ENCODE peak calls at places on chromosomes 5 and 9, in seven cellular contexts. One of them, this sample, is unnamed.

GRCh38 chr5:176152191-176152932 is 85.9 kb upstream of the SIMC1 start:
- DNase-seq in H1: no peak
- DNase-seq in HepG2: no peak
- DNase-seq in IMR-90: peak; percentile 48
- DNase-seq in Peyer's patch: no peak
- DNase-seq in heart left ventricle: no peak
- DNase-seq in breast epithelium: no peak
- DNase-seq in this sample: no peak

GRCh38 chr5:158463971-158464370 is 605.0 kb upstream of the CLINT1 start:
- DNase-seq in breast epithelium: peak; percentile 24
- DNase-seq in Peyer's patch: peak; percentile 49
- DNase-seq in heart left ventricle: no peak
- DNase-seq in H1: no peak
- DNase-seq in IMR-90: peak; percentile 10
- DNase-seq in HepG2: peak; percentile 39
- DNase-seq in this sample: no peak

GRCh38 chr5:77876862-77877502 is 100.8 kb upstream of the TBCA start:
- DNase-seq in HepG2: no peak
- DNase-seq in breast epithelium: no peak
- DNase-seq in H1: no peak
- DNase-seq in heart left ventricle: no peak
- DNase-seq in Peyer's patch: no peak
- DNase-seq in IMR-90: peak; percentile 18
- DNase-seq in this sample: no peak

GRCh38 chr9:100150209-100150608 is 51.2 kb downstream of the INVS start:
- DNase-seq in breast epithelium: no peak
- DNase-seq in Peyer's patch: no peak
- DNase-seq in IMR-90: peak; percentile 44
- DNase-seq in H1: no peak
- DNase-seq in HepG2: no peak
- DNase-seq in heart left ventricle: no peak
- DNase-seq in this sample: no peak

GRCh38 chr5:128441923-128442322 is 96.1 kb downstream of the FBN2 start:
- DNase-seq in breast epithelium: no peak
- DNase-seq in HepG2: no peak
- DNase-seq in heart left ventricle: no peak
- DNase-seq in Peyer's patch: no peak
- DNase-seq in H1: no peak
- DNase-seq in IMR-90: no peak
- DNase-seq in this sample: no peak

GRCh38 chr5:1172670-1173404 is 28.6 kb upstream of the SLC6A19 start:
- DNase-seq in HepG2: no peak
- DNase-seq in IMR-90: no peak
- DNase-seq in heart left ventricle: peak; percentile 30
- DNase-seq in breast epithelium: no peak
- DNase-seq in H1: no peak
- DNase-seq in Peyer's patch: no peak
- DNase-seq in this sample: no peak

GRCh38 chr5:40906351-40906751 is 2.9 kb upstream of the C7 start:
- DNase-seq in heart left ventricle: no peak
- DNase-seq in H1: no peak
- DNase-seq in IMR-90: peak; percentile 63
- DNase-seq in breast epithelium: no peak
- DNase-seq in HepG2: peak; percentile 9
- DNase-seq in Peyer's patch: no peak
- DNase-seq in this sample: no peak

GRCh38 chr9:80552931-80553330 is 981.2 kb downstream of the TLE4 start:
- DNase-seq in Peyer's patch: peak; percentile 45
- DNase-seq in H1: no peak
- DNase-seq in heart left ventricle: no peak
- DNase-seq in HepG2: no peak
- DNase-seq in IMR-90: peak; percentile 52
- DNase-seq in breast epithelium: no peak
- DNase-seq in this sample: no peak

GRCh38 chr5:74206571-74207550 is 433.7 kb downstream of the ENC1 start:
- DNase-seq in heart left ventricle: peak; percentile 68
- DNase-seq in HepG2: no peak
- DNase-seq in H1: peak; percentile 3
- DNase-seq in breast epithelium: no peak
- DNase-seq in Peyer's patch: peak; percentile 50
- DNase-seq in IMR-90: peak; percentile 78
- DNase-seq in this sample: no peak

GRCh38 chr9:34463098-34463900 is 4.7 kb downstream of the DNAI1 start:
- DNase-seq in breast epithelium: no peak
- DNase-seq in Peyer's patch: no peak
- DNase-seq in H1: no peak
- DNase-seq in IMR-90: peak; percentile 60
- DNase-seq in heart left ventricle: no peak
- DNase-seq in HepG2: no peak
- DNase-seq in this sample: peak; percentile 33

GRCh38 chr9:120542701-120543490 is 37.1 kb downstream of the CDK5RAP2 start:
- DNase-seq in HepG2: no peak
- DNase-seq in heart left ventricle: no peak
- DNase-seq in H1: no peak
- DNase-seq in Peyer's patch: no peak
- DNase-seq in IMR-90: peak; percentile 13
- DNase-seq in breast epithelium: no peak
- DNase-seq in this sample: no peak

GRCh38 chr9:74277532-74277931 is 219.6 kb upstream of the RORB start:
- DNase-seq in IMR-90: no peak
- DNase-seq in Peyer's patch: peak; percentile 48
- DNase-seq in HepG2: no peak
- DNase-seq in breast epithelium: no peak
- DNase-seq in heart left ventricle: no peak
- DNase-seq in H1: no peak
- DNase-seq in this sample: no peak

GRCh38 chr9:131096490-131097258 is at the start of gene AIF1L:
- DNase-seq in H1: no peak
- DNase-seq in heart left ventricle: no peak
- DNase-seq in Peyer's patch: no peak
- DNase-seq in breast epithelium: no peak
- DNase-seq in HepG2: no peak
- DNase-seq in IMR-90: no peak
- DNase-seq in this sample: no peak

GRCh38 chr5:59351076-59351794 is 542.3 kb downstream of the PDE4D start:
- DNase-seq in H1: no peak
- DNase-seq in IMR-90: peak; percentile 29
- DNase-seq in heart left ventricle: no peak
- DNase-seq in breast epithelium: no peak
- DNase-seq in HepG2: no peak
- DNase-seq in Peyer's patch: no peak
- DNase-seq in this sample: no peak

GRCh38 chr9:107487521-107488399 is 1.8 kb downstream of the KLF4 start:
- DNase-seq in breast epithelium: peak; percentile 25
- DNase-seq in heart left ventricle: peak; percentile 85
- DNase-seq in IMR-90: no peak
- DNase-seq in HepG2: no peak
- DNase-seq in H1: peak; percentile 47
- DNase-seq in Peyer's patch: peak; percentile 65
- DNase-seq in this sample: no peak

GRCh38 chr9:5608298-5609254 is 20.3 kb upstream of the RIC1 start:
- DNase-seq in heart left ventricle: no peak
- DNase-seq in Peyer's patch: no peak
- DNase-seq in HepG2: peak; percentile 49
- DNase-seq in H1: no peak
- DNase-seq in breast epithelium: no peak
- DNase-seq in IMR-90: no peak
- DNase-seq in this sample: no peak

GRCh38 chr9:106697799-106698591 is 165.0 kb upstream of the ZNF462 start:
- DNase-seq in heart left ventricle: peak; percentile 87
- DNase-seq in IMR-90: peak; percentile 46
- DNase-seq in Peyer's patch: peak; percentile 54
- DNase-seq in H1: no peak
- DNase-seq in breast epithelium: peak; percentile 27
- DNase-seq in HepG2: no peak
- DNase-seq in this sample: peak; percentile 65

GRCh38 chr5:159017787-159018186 is 81.9 kb downstream of the EBF1 start:
- DNase-seq in heart left ventricle: peak; percentile 87
- DNase-seq in H1: peak; percentile 21
- DNase-seq in HepG2: no peak
- DNase-seq in breast epithelium: no peak
- DNase-seq in Peyer's patch: no peak
- DNase-seq in IMR-90: peak; percentile 75
- DNase-seq in this sample: peak; percentile 30

GRCh38 chr9:95057121-95057520 is 260.4 kb downstream of the FANCC start:
- DNase-seq in HepG2: no peak
- DNase-seq in Peyer's patch: no peak
- DNase-seq in breast epithelium: peak; percentile 10
- DNase-seq in H1: no peak
- DNase-seq in heart left ventricle: no peak
- DNase-seq in IMR-90: peak; percentile 82
- DNase-seq in this sample: no peak

GRCh38 chr5:643811-644271 is 31.7 kb downstream of the CEP72 start:
- DNase-seq in heart left ventricle: no peak
- DNase-seq in H1: no peak
- DNase-seq in Peyer's patch: no peak
- DNase-seq in HepG2: no peak
- DNase-seq in IMR-90: no peak
- DNase-seq in breast epithelium: no peak
- DNase-seq in this sample: no peak

GRCh38 chr5:144864113-144864512 is 693.4 kb downstream of the KCTD16 start:
- DNase-seq in IMR-90: no peak
- DNase-seq in heart left ventricle: no peak
- DNase-seq in H1: no peak
- DNase-seq in breast epithelium: no peak
- DNase-seq in Peyer's patch: no peak
- DNase-seq in HepG2: no peak
- DNase-seq in this sample: no peak

GRCh38 chr9:123049589-123050222 is 16.2 kb downstream of the GPR21 start:
- DNase-seq in IMR-90: peak; percentile 24
- DNase-seq in HepG2: peak; percentile 24
- DNase-seq in Peyer's patch: no peak
- DNase-seq in heart left ventricle: no peak
- DNase-seq in H1: no peak
- DNase-seq in breast epithelium: no peak
- DNase-seq in this sample: no peak

GRCh38 chr5:72307968-72308852 is 11.8 kb downstream of the MRPS27 start:
- DNase-seq in heart left ventricle: peak; percentile 99
- DNase-seq in HepG2: peak; percentile 93
- DNase-seq in H1: peak; percentile 89
- DNase-seq in IMR-90: peak; percentile 97
- DNase-seq in breast epithelium: peak; percentile 98
- DNase-seq in Peyer's patch: peak; percentile 98
- DNase-seq in this sample: peak; percentile 92
- TF ChIP-seq POLR2A in heart left ventricle: peak; percentile 98
- TF ChIP-seq POLR2A in HepG2: peak; percentile 98
- TF ChIP-seq POLR2A in H1: no peak
- TF ChIP-seq POLR2A in IMR-90: peak; percentile 90
- TF ChIP-seq POLR2A in breast epithelium: peak; percentile 57
- TF ChIP-seq POLR2A in Peyer's patch: peak; percentile 97
- TF ChIP-seq POLR2A in this sample: peak; percentile 99

DNA sequence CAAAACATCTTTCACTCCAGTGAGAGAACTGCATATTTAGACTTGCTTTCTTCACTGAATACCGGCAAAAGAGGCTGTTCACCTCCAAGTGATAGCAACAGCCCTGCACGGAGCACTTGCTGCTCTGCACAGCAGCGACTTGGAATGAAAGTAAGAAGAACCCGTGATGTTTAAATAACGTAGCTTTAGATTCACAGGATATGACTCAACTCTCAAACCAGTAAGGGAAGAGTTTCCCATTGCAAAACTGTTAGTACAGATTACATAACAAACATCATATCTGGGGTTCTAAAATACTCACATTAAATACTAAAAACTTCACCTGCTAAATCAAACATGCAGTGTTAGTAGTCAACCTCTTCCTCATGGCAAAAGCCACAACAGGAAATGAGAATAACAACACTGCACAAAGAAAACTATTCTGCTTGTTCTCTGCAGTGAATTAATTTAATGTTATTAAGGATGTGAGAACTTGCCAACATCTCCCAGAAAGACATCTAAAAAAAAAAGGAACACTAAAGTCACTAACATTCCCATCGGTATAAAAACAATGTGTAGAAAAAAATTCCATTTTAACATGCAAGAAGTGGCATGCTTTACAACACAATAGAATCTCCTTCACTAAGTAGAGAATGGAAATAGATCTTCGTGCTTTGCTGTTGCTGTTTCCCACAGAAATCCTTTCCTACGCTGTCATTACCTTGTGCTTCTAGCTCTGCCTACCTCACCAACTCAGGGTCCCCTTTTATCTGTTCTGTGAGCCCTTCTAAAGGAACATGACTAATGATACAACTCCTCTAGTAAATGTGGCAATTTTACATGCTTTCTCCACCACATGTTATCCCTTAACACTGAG is 203.2 kb downstream of the MCTP1 start:
- DNase-seq in Peyer's patch: peak; percentile 57
- DNase-seq in heart left ventricle: peak; percentile 72
- DNase-seq in breast epithelium: no peak
- DNase-seq in H1: no peak
- DNase-seq in IMR-90: peak; percentile 89
- DNase-seq in HepG2: peak; percentile 9
- DNase-seq in this sample: peak; percentile 21
- TF ChIP-seq POLR2A in Peyer's patch: peak; percentile 42
- TF ChIP-seq POLR2A in heart left ventricle: no peak
- TF ChIP-seq POLR2A in breast epithelium: no peak
- TF ChIP-seq POLR2A in H1: no peak
- TF ChIP-seq POLR2A in IMR-90: peak; percentile 42
- TF ChIP-seq POLR2A in HepG2: no peak
- TF ChIP-seq POLR2A in this sample: peak; percentile 29

GRCh38 chr9:127502706-127503378 is 51.5 kb downstream of the LRSAM1 start:
- DNase-seq in heart left ventricle: peak; percentile 54
- DNase-seq in Peyer's patch: no peak
- DNase-seq in HepG2: no peak
- DNase-seq in H1: no peak
- DNase-seq in IMR-90: no peak
- DNase-seq in breast epithelium: no peak
- DNase-seq in this sample: no peak
- TF ChIP-seq POLR2A in heart left ventricle: no peak
- TF ChIP-seq POLR2A in Peyer's patch: no peak
- TF ChIP-seq POLR2A in HepG2: no peak
- TF ChIP-seq POLR2A in H1: no peak
- TF ChIP-seq POLR2A in IMR-90: no peak
- TF ChIP-seq POLR2A in breast epithelium: no peak
- TF ChIP-seq POLR2A in this sample: no peak

GRCh38 chr9:133419005-133419404 is 1.2 kb upstream of the REXO4 start:
- DNase-seq in heart left ventricle: no peak
- DNase-seq in IMR-90: no peak
- DNase-seq in Peyer's patch: peak; percentile 57
- DNase-seq in HepG2: no peak
- DNase-seq in H1: no peak
- DNase-seq in breast epithelium: no peak
- DNase-seq in this sample: no peak

GRCh38 chr9:133415107-133415506 is 2.7 kb downstream of the REXO4 start:
- DNase-seq in heart left ventricle: no peak
- DNase-seq in H1: no peak
- DNase-seq in Peyer's patch: no peak
- DNase-seq in HepG2: no peak
- DNase-seq in breast epithelium: no peak
- DNase-seq in IMR-90: no peak
- DNase-seq in this sample: no peak

GRCh38 chr9:133421615-133422542 is at the start of gene ADAMTS13:
- DNase-seq in H1: no peak
- DNase-seq in breast epithelium: no peak
- DNase-seq in IMR-90: peak; percentile 15
- DNase-seq in HepG2: peak; percentile 74
- DNase-seq in Peyer's patch: no peak
- DNase-seq in heart left ventricle: no peak
- DNase-seq in this sample: no peak

GRCh38 chr9:133420392-133420827 is 1.8 kb upstream of the ADAMTS13 start:
- DNase-seq in HepG2: no peak
- DNase-seq in H1: no peak
- DNase-seq in IMR-90: no peak
- DNase-seq in Peyer's patch: no peak
- DNase-seq in heart left ventricle: no peak
- DNase-seq in breast epithelium: no peak
- DNase-seq in this sample: no peak

GRCh38 chr9:133417541-133418461 is at the start of gene REXO4:
- DNase-seq in IMR-90: peak; percentile 85
- DNase-seq in HepG2: peak; percentile 88
- DNase-seq in breast epithelium: peak; percentile 60
- DNase-seq in heart left ventricle: peak; percentile 90
- DNase-seq in H1: peak; percentile 86
- DNase-seq in Peyer's patch: peak; percentile 92
- DNase-seq in this sample: peak; percentile 95
- TF ChIP-seq POLR2A in IMR-90: peak; percentile 48
- TF ChIP-seq POLR2A in HepG2: peak; percentile 70
- TF ChIP-seq POLR2A in breast epithelium: no peak
- TF ChIP-seq POLR2A in heart left ventricle: peak; percentile 52
- TF ChIP-seq POLR2A in H1: no peak
- TF ChIP-seq POLR2A in Peyer's patch: peak; percentile 37
- TF ChIP-seq POLR2A in this sample: no peak

This sample was measured in H54.